ENCODE peak calls at places on chromosomes 2 and 18, in eight cellular contexts. B, V, J, N, R, K, M and A are unnamed samples. For H3K4me1, the result is how much of the 10 kb centered on the place peaks cover.

GRCh38 chr2:149690825-149691224 is 103.2 kb upstream of the MMADHC start:
- DNase-seq in R (no peak), B (no peak), J (no peak), N (no peak), V (no peak), M (no peak), K (no peak), A (no peak)

GRCh38 chr2:69119541-69119940 is 106.6 kb downstream of the ANTXR1 start:
- DNase-seq in V (no peak), N (no peak), B (no peak), J (no peak), M (no peak), R (no peak), K (no peak), A (no peak)

GRCh38 chr2:15979759-15980604 is 39.6 kb downstream of the MYCN start:
- DNase-seq in M (no peak), R (no peak), B (no peak), K (no peak), V (no peak), J (no peak), N (no peak), A (no peak)

GRCh38 chr2:156192468-156192867 is 140.1 kb downstream of the NR4A2 start:
- DNase-seq in K (no peak), N (no peak), B (no peak), V (no peak), M (no peak), R (no peak), J (peak), A (no peak)

GRCh38 chr2:42359894-42360483 is 1.0 kb downstream of the COX7A2L start:
- DNase-seq in V (no peak), M (no peak), K (peak), R (no peak), J (no peak), B (no peak), N (no peak), A (peak)

GRCh38 chr2:83221258-83221657 is 1237.8 kb downstream of the SUCLG1 start:
- DNase-seq in B (no peak), R (no peak), J (no peak), K (peak), M (no peak), N (no peak), V (no peak), A (no peak)

GRCh38 chr2:85741811-85742507 is 11.8 kb upstream of the ATOH8 start:
- DNase-seq in N (peak), R (peak), M (peak), K (peak), J (no peak), B (peak), V (peak), A (no peak)

GRCh38 chr2:227939271-227940027 is 68.0 kb downstream of the DAW1 start:
- DNase-seq in J (peak), M (no peak), R (no peak), B (no peak), K (peak), V (no peak), N (no peak), A (peak)

GRCh38 chr18:44859751-44860458 is 179.2 kb downstream of the SETBP1 start:
- DNase-seq in M (no peak), R (no peak), B (no peak), N (no peak), J (no peak), V (no peak), K (no peak), A (no peak)

GRCh38 chr2:217794133-217794986 is 208.4 kb downstream of the TNS1 start:
- DNase-seq in V (no peak), J (no peak), K (no peak), B (no peak), M (peak), R (no peak), N (no peak), A (no peak)

DNA sequence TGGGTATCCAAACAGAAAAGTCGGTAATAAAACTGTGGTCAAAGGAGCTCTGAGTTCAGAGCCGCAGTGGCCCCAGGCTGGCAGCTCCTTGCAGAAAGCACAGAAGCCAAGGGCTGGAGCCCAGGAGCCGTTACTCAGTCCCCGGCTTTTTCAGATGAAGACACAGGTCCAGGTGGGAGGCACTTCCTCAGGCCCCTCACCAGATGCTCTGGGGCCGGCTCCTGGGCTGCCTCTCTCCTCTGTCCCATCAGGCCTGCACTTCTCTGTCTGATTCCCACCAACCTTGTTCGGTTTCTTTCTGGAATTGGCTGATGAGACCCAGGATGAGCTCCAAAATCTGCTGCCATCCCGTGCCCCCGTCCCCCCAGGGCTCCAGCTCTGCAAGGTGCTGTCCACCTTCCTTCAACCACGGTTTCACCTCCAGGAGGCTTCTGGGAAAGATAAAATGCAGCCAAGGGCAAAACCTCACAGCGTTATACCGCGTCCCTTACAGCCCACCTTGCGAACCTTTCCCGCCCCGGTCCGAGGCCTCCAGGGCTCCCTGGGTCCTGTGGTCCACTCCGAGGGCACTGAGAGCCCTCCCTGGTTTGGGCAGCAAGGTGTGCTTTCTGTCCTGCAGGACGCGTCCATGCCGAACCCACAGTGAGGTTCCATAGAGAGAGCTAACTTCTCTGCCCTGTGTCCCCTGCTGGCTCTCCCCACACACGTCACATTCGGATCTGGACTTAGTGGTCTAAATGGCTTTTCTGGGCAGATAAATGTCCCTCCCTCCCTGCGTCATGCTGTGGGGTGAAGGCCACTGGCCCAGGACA is 102.9 kb downstream of the TPO start:
- DNase-seq in M (no peak), R (no peak), J (no peak), K (no peak), N (no peak), V (no peak), B (no peak), A (no peak)
- H3K4me1 ChIP-seq in M (under half), R (under half), J (under half), K (under half), N (under half), V (under half), B (under half), A (under half)

GRCh38 chr2:25832897-25833296 is 45.4 kb downstream of the ASXL2 start:
- DNase-seq in M (no peak), K (no peak), J (no peak), N (no peak), V (no peak), B (no peak), R (no peak), A (no peak)

GRCh38 chr2:25831744-25832449 is 46.4 kb downstream of the ASXL2 start:
- DNase-seq in B (no peak), J (no peak), M (no peak), R (no peak), V (no peak), N (no peak), K (no peak), A (no peak)

GRCh38 chr2:25829828-25830227 is 48.5 kb downstream of the ASXL2 start:
- DNase-seq in J (peak), V (no peak), R (no peak), K (no peak), N (no peak), M (no peak), B (no peak), A (no peak)

GRCh38 chr2:25825238-25825637 is 53.0 kb downstream of the ASXL2 start:
- DNase-seq in K (peak), V (no peak), R (no peak), J (no peak), M (no peak), B (no peak), N (no peak), A (no peak)

GRCh38 chr2:25829377-25829704 is 48.9 kb downstream of the ASXL2 start:
- DNase-seq in M (no peak), R (no peak), J (no peak), N (no peak), V (no peak), K (no peak), B (no peak), A (no peak)
- H3K4me1 ChIP-seq in M (under half), R (under half), J (under half), N (under half), V (under half), K (under half), B (under half), A (under half)

GRCh38 chr2:96887419-96888081 is 17.7 kb upstream of the SEMA4C start:
- DNase-seq in N (peak), K (no peak), M (no peak), B (no peak), J (no peak), V (no peak), R (peak), A (peak)
- H3K4me1 ChIP-seq in N (under half), K (under half), M (under half), B (under half), J (under half), V (under half), R (half or more), A (under half)

DNA sequence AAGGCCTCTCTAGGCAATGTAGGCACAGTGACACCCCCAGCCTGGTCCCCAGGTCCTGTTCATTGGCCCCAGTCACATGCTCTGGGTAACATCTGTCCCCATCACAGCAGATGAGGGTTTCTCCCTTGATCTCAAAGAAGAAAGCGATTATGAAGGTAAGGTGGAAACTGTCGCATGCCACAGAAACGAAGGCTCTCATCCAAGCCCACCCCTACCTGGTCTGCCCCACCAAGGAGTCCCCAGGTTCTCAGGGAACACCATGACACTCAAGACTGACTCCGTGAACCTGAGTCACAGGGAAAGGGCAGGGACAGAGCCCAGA is 4.7 kb downstream of the HS6ST1 start:
- DNase-seq in V (no peak), M (no peak), R (no peak), B (no peak), N (no peak), J (no peak), K (no peak), A (no peak)
- H3K4me1 ChIP-seq in V (under half), M (under half), R (half or more), B (under half), N (under half), J (under half), K (under half), A (under half)

GRCh38 chr18:23451491-23451890 is 1.6 kb upstream of the RIOK3 start:
- DNase-seq in B (no peak), V (no peak), R (no peak), M (no peak), K (no peak), J (no peak), N (no peak), A (no peak)

GRCh38 chr18:23451011-23451410 is 2.1 kb upstream of the RIOK3 start:
- DNase-seq in R (no peak), M (no peak), B (no peak), N (no peak), V (no peak), K (no peak), J (no peak), A (no peak)

GRCh38 chr18:23452347-23452727 is 750 bp upstream of the RIOK3 start:
- DNase-seq in M (no peak), V (no peak), N (no peak), R (no peak), B (no peak), J (no peak), K (no peak), A (no peak)

GRCh38 chr18:23453657-23454011 is 547 bp downstream of the RIOK3 start:
- DNase-seq in M (no peak), R (no peak), B (no peak), J (no peak), K (peak), V (no peak), N (peak), A (peak)

DNA sequence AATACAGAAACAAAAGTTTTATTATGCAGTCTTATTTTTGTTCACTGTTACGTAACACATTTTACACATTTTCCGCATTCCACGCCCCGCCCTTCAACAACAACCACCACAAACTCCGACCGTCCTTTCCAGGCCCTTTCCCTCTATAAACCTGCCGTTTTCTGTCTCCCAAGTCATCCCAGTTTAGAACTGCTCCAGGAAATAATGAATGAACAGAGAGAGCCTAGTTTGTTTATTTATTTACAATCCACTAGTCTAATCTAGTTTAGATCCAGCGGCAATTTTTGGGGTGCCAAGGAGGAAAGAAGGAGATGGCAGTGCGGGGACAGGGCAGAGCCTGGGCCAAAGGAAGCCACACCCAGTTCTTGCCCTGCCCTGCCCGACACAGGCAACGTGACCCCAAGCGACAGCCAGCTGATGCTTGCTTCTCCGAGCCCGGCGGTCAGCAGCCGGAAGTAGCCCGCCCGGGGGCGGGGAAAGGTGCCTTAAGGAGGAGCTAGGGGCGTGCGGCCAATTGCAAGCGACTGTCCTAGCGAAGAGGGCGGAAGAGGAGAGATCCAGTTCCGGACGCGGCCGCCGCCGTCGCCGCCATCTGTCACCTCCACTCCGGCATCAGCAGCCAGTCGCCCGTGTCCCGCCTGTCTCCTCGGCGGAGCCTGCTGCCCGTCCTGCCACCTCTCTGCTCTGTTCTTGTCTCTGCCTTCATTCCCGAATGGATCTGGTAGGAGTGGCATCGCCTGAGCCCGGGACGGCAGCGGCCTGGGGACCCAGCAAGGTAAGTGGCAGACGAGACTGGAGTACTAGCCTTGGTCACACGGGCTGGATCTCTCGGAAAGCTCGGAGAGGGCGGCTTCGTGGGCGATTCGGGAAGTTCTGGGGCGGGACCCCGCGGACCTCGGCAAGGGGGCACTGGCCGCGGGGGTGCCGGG is at the start of gene RIOK3:
- DNase-seq in N (peak), B (peak), V (peak), J (peak), K (peak), M (peak), R (peak), A (peak)
- H3K4me1 ChIP-seq in N (under half), B (under half), V (under half), J (under half), K (under half), M (under half), R (half or more), A (under half)

GRCh38 chr2:207141381-207141780 is 24.4 kb downstream of the KLF7 start:
- DNase-seq in N (no peak), B (no peak), K (no peak), J (no peak), M (no peak), R (no peak), V (no peak), A (no peak)

GRCh38 chr2:207136872-207137271 is 28.9 kb downstream of the KLF7 start:
- DNase-seq in R (no peak), K (no peak), J (no peak), B (no peak), V (no peak), N (no peak), M (no peak), A (no peak)

GRCh38 chr2:207138573-207139297 is 27.0 kb downstream of the KLF7 start:
- DNase-seq in R (no peak), V (no peak), M (no peak), N (no peak), K (no peak), J (no peak), B (no peak), A (no peak)

GRCh38 chr2:207137922-207138321 is 27.8 kb downstream of the KLF7 start:
- DNase-seq in N (no peak), J (no peak), B (no peak), V (no peak), R (no peak), K (no peak), M (no peak), A (no peak)

GRCh38 chr2:207139551-207139950 is 26.2 kb downstream of the KLF7 start:
- DNase-seq in J (no peak), M (no peak), K (no peak), B (no peak), N (no peak), R (no peak), V (no peak), A (no peak)
- H3K4me1 ChIP-seq in J (half or more), M (half or more), K (under half), B (under half), N (under half), R (half or more), V (half or more), A (under half)